ENCODE peak calls at places on chromosomes 13 and 19, in eight cellular contexts. N, Y, J, I, W, B, A and G are unnamed samples.
A peak's percentile ranks its signal among the peaks of the same experiment; 100 is the strongest.

GRCh38 chr13:88074794-88075509 is 403.8 kb downstream of the SLITRK5 start:
- DNase-seq in B (no peak), A (no peak), I (no peak), J (no peak), Y (no peak), N (no peak), W (no peak), G (no peak)

GRCh38 chr19:30068528-30069395 is 126.7 kb downstream of the URI1 start:
- DNase-seq in A (no peak), J (no peak), Y (no peak), W (no peak), N (no peak), I (no peak), B (no peak), G (no peak)

GRCh38 chr13:48146122-48146521 is 51.2 kb upstream of the MED4 start:
- DNase-seq in Y (no peak), N (no peak), W (no peak), B (no peak), I (no peak), J (no peak), A (no peak), G (no peak)

GRCh38 chr19:23991170-23991569 is 76.5 kb downstream of the ZNF726 start:
- DNase-seq in J (no peak), N (no peak), A (no peak), W (no peak), Y (no peak), B (no peak), I (no peak), G (peak; percentile 12)

GRCh38 chr19:10861118-10861651 is 10.2 kb upstream of the CARM1 start:
- DNase-seq in W (no peak), Y (peak; percentile 36), A (peak; percentile 37), N (peak; percentile 37), I (no peak), J (peak; percentile 34), B (no peak), G (peak; percentile 51)

GRCh38 chr13:42001580-42001979 is 40.7 kb upstream of the VWA8 start:
- DNase-seq in A (peak; percentile 90), I (no peak), W (no peak), N (no peak), J (no peak), B (peak; percentile 77), Y (no peak), G (peak; percentile 33)

GRCh38 chr19:14480695-14481069 is 5.5 kb upstream of the PTGER1 start:
- DNase-seq in J (no peak), W (no peak), N (no peak), I (no peak), B (peak; percentile 29), Y (no peak), A (no peak), G (no peak)

GRCh38 chr19:55304980-55305379 is 20.2 kb downstream of the TMEM150B start:
- DNase-seq in B (no peak), N (no peak), A (no peak), W (no peak), Y (no peak), I (no peak), J (no peak), G (no peak)

GRCh38 chr13:76709851-76710250 is 176.4 kb downstream of the KCTD12 start:
- DNase-seq in N (no peak), J (no peak), Y (no peak), A (no peak), I (no peak), B (no peak), W (no peak), G (no peak)

GRCh38 chr13:41565221-41565620 is 107.9 kb downstream of the RGCC start:
- DNase-seq in W (no peak), N (no peak), B (peak; percentile 79), I (no peak), J (no peak), Y (no peak), A (peak; percentile 57), G (no peak)

GRCh38 chr19:45878043-45878794 is 7.7 kb downstream of the IRF2BP1 start:
- DNase-seq in Y (no peak), J (no peak), W (no peak), I (no peak), A (no peak), N (no peak), B (no peak), G (no peak)

GRCh38 chr19:53977991-53978731 is 13.3 kb upstream of the CACNG6 start:
- DNase-seq in J (no peak), Y (peak; percentile 24), W (peak; percentile 35), N (no peak), I (no peak), A (peak; percentile 97), B (peak; percentile 92), G (peak; percentile 100)

GRCh38 chr19:45428385-45429231 is 4.9 kb upstream of the ERCC1 start:
- DNase-seq in A (peak; percentile 59), I (no peak), J (no peak), N (peak; percentile 64), B (no peak), Y (no peak), W (peak; percentile 42), G (no peak)

GRCh38 chr19:10404888-10405808 is 1.8 kb upstream of the CDC37 start:
- DNase-seq in B (no peak), I (no peak), Y (peak; percentile 43), W (peak; percentile 71), A (no peak), J (peak; percentile 46), N (no peak), G (no peak)

GRCh38 chr13:92221916-92222315 is 823.5 kb downstream of the GPC5 start:
- DNase-seq in J (no peak), Y (no peak), W (no peak), A (no peak), B (no peak), N (peak; percentile 2), I (no peak), G (no peak)

GRCh38 chr19:28168557-28168956 is 1044.4 kb downstream of the UQCRFS1 start:
- DNase-seq in N (no peak), J (no peak), Y (no peak), I (no peak), A (no peak), B (no peak), W (no peak), G (no peak)

GRCh38 chr19:46351241-46352041 is 4.6 kb downstream of the PPP5C start:
- DNase-seq in B (no peak), Y (no peak), W (no peak), A (peak; percentile 81), J (no peak), N (no peak), I (no peak), G (peak; percentile 37)

GRCh38 chr13:29754486-29754806 is 96.0 kb downstream of the UBL3 start:
- DNase-seq in A (peak; percentile 24), N (no peak), W (peak; percentile 19), B (no peak), J (no peak), Y (no peak), I (no peak), G (peak; percentile 60)

GRCh38 chr13:90305796-90306195 is 1041.7 kb upstream of the MIR17HG start:
- DNase-seq in I (no peak), W (no peak), N (no peak), Y (no peak), J (no peak), B (no peak), A (no peak), G (no peak)